ENCODE peak calls at places on chromosome 9, in seven cellular contexts. Q, A, G, W, H, J and V are unnamed samples.

GRCh38 chr9:89527084-89527483 is 29.2 kb upstream of the SEMA4D start:
- DNase-seq in W (no peak), J (no peak), Q (peak; percentile 35), H (no peak), A (no peak), G (no peak), V (no peak)

GRCh38 chr9:73023025-73023541 is 70.2 kb upstream of the ALDH1A1 start:
- DNase-seq in Q (peak; percentile 64), A (peak; percentile 75), G (peak; percentile 30), H (peak; percentile 73), W (no peak), J (peak; percentile 76), V (no peak)

GRCh38 chr9:136409557-136410455 is 608 bp downstream of the ENTR1 start:
- DNase-seq in H (peak; percentile 31), Q (peak; percentile 41), A (peak; percentile 54), J (peak; percentile 60), G (no peak), W (peak; percentile 22), V (peak; percentile 76)

GRCh38 chr9:120100595-120100994 is 479.4 kb downstream of the CDK5RAP2 start:
- DNase-seq in A (no peak), W (no peak), Q (no peak), G (no peak), H (no peak), J (no peak), V (no peak)

GRCh38 chr9:108468364-108468763 is 387.4 kb downstream of the ACTL7B start:
- DNase-seq in Q (peak; percentile 55), W (no peak), G (peak; percentile 8), J (no peak), A (peak; percentile 80), H (no peak), V (no peak)

GRCh38 chr9:35791321-35791921 is at the start of gene NPR2:
- DNase-seq in G (no peak), W (no peak), A (no peak), J (peak; percentile 71), Q (no peak), H (peak; percentile 39), V (peak; percentile 65)

GRCh38 chr9:22237497-22238363 is 208.9 kb upstream of the DMRTA1 start:
- DNase-seq in W (no peak), H (peak; percentile 73), A (no peak), G (no peak), Q (no peak), J (peak; percentile 63), V (no peak)

GRCh38 chr9:16652511-16653101 is 217.9 kb downstream of the BNC2 start:
- DNase-seq in G (no peak), A (no peak), W (no peak), Q (no peak), H (no peak), J (no peak), V (no peak)

GRCh38 chr9:89153618-89154017 is 25.0 kb downstream of the SHC3 start:
- DNase-seq in H (peak; percentile 69), J (no peak), W (no peak), A (no peak), Q (no peak), G (no peak), V (no peak)

GRCh38 chr9:28365020-28365640 is 791.8 kb upstream of the C9orf72 start:
- DNase-seq in J (peak; percentile 3), Q (no peak), W (no peak), G (peak; percentile 32), H (no peak), A (no peak), V (no peak)

GRCh38 chr9:134557331-134557730 is 84.3 kb upstream of the COL5A1 start:
- DNase-seq in W (no peak), H (no peak), J (peak; percentile 2), G (no peak), A (no peak), Q (no peak), V (peak; percentile 12)

GRCh38 chr9:13915591-13916301 is 398.2 kb downstream of the NFIB start:
- DNase-seq in W (no peak), G (no peak), Q (no peak), J (peak; percentile 6), A (no peak), H (no peak), V (no peak)

GRCh38 chr9:91276513-91276912 is 85.2 kb downstream of the AUH start:
- DNase-seq in Q (no peak), W (no peak), G (no peak), H (no peak), A (no peak), J (no peak), V (no peak)

GRCh38 chr9:33076360-33077004 is at the start of gene SMU1:
- DNase-seq in G (peak; percentile 94), A (peak; percentile 97), H (peak; percentile 96), W (peak; percentile 92), Q (peak; percentile 97), J (peak; percentile 98), V (peak; percentile 98)

GRCh38 chr9:127893392-127893791 is 6.0 kb downstream of the ST6GALNAC6 start:
- DNase-seq in A (no peak), J (no peak), Q (no peak), G (no peak), W (no peak), H (no peak), V (no peak)

GRCh38 chr9:133653638-133654037 is 17.5 kb downstream of the DBH start:
- DNase-seq in A (no peak), W (no peak), Q (no peak), J (no peak), G (no peak), H (no peak), V (no peak)

GRCh38 chr9:3480353-3480655 is 45.5 kb downstream of the RFX3 start:
- DNase-seq in A (peak; percentile 65), H (no peak), W (no peak), J (no peak), G (no peak), Q (no peak), V (no peak)

GRCh38 chr9:134644715-134645606 is 3.4 kb downstream of the COL5A1 start:
- DNase-seq in H (peak; percentile 99), W (no peak), Q (peak; percentile 63), G (no peak), A (no peak), J (peak; percentile 87), V (no peak)